ENCODE peak calls at places on chromosomes 2 and 18, in nine cellular contexts. Z is ovary, B is IMR-90, T is right cardiac atrium, C is endodermal cell, K is mesendoderm, G is GM23248, R is tibial artery, P is A549. E is an unnamed sample.

GRCh38 chr2:197011777-197012641 is 85.5 kb upstream of the PGAP1 start:
- DNase-seq in R (no peak), Z (no peak), T (no peak), P (peak; percentile 38), B (peak; percentile 53), G (peak; percentile 67), K (peak; percentile 58), C (no peak), E (no peak)

GRCh38 chr2:197246405-197246804 is 64.2 kb downstream of the ANKRD44 start:
- DNase-seq in T (no peak), Z (no peak), K (no peak), C (no peak), B (no peak), G (no peak), P (no peak), R (no peak), E (no peak)

GRCh38 chr2:239554761-239555565 is 154.1 kb upstream of the HDAC4 start:
- DNase-seq in G (no peak), Z (no peak), C (no peak), K (no peak), T (no peak), R (peak; percentile 42), B (no peak), P (no peak), E (peak; percentile 48)

GRCh38 chr2:188773075-188773474 is 201.1 kb upstream of the COL3A1 start:
- DNase-seq in G (peak; percentile 38), R (no peak), T (no peak), C (no peak), Z (no peak), K (no peak), B (peak; percentile 79), P (no peak), E (no peak)

GRCh38 chr2:65429799-65430514 is 2.4 kb downstream of the SPRED2 start:
- DNase-seq in Z (no peak), C (peak; percentile 55), G (peak; percentile 28), R (no peak), K (no peak), P (no peak), T (peak; percentile 40), B (no peak), E (no peak)

GRCh38 chr18:75227535-75227934 is 16.9 kb downstream of the TSHZ1 start:
- DNase-seq in Z (no peak), C (no peak), P (no peak), G (no peak), T (no peak), K (no peak), R (no peak), B (no peak), E (no peak)

GRCh38 chr2:217555075-217555876 is 447.5 kb downstream of the TNS1 start:
- DNase-seq in P (no peak), R (no peak), C (peak; percentile 77), K (peak; percentile 67), B (no peak), T (peak; percentile 63), G (peak; percentile 52), Z (peak; percentile 73), E (peak; percentile 73)

GRCh38 chr2:162091325-162092007 is 17.5 kb upstream of the DPP4 start:
- DNase-seq in Z (no peak), R (no peak), B (peak; percentile 42), G (peak; percentile 63), P (no peak), T (no peak), K (peak; percentile 72), C (peak; percentile 84), E (no peak)

GRCh38 chr18:3753116-3753515 is 303.1 kb downstream of the TGIF1 start:
- DNase-seq in P (no peak), R (no peak), Z (no peak), B (no peak), K (no peak), G (no peak), T (no peak), C (no peak), E (no peak)

GRCh38 chr2:240390091-240391073 is 45.1 kb upstream of the GPC1 start:
- DNase-seq in G (no peak), K (no peak), B (no peak), Z (peak; percentile 20), R (peak; percentile 56), C (no peak), P (no peak), T (peak; percentile 24), E (peak; percentile 60)

GRCh38 chr2:62727259-62727867 is 21.9 kb downstream of the EHBP1 start:
- DNase-seq in C (no peak), T (no peak), P (no peak), K (no peak), G (no peak), B (no peak), Z (no peak), R (no peak), E (no peak)

GRCh38 chr18:80175451-80176235 is 66.6 kb downstream of the ADNP2 start:
- DNase-seq in P (no peak), G (no peak), B (no peak), R (peak; percentile 51), K (no peak), T (no peak), C (no peak), Z (peak; percentile 25), E (no peak)

GRCh38 chr2:241018051-241018891 is 19.9 kb downstream of the SNED1 start:
- DNase-seq in P (no peak), B (peak; percentile 15), G (peak; percentile 16), Z (peak; percentile 32), K (no peak), T (peak; percentile 35), R (no peak), C (no peak), E (peak; percentile 56)

GRCh38 chr2:235493775-235494715 is at the start of gene AGAP1:
- DNase-seq in G (peak; percentile 92), P (peak; percentile 70), C (peak; percentile 95), R (peak; percentile 95), K (peak; percentile 91), B (peak; percentile 80), Z (peak; percentile 94), T (peak; percentile 97), E (peak; percentile 94)

GRCh38 chr2:31729442-31730092 is 148.8 kb upstream of the SRD5A2 start:
- DNase-seq in P (peak; percentile 13), B (peak; percentile 35), R (no peak), T (no peak), K (peak; percentile 85), G (peak; percentile 69), C (peak; percentile 64), Z (no peak), E (no peak)

GRCh38 chr2:106825161-106825560 is 60.8 kb downstream of the ST6GAL2 start:
- DNase-seq in T (no peak), K (no peak), G (no peak), P (no peak), R (no peak), B (no peak), C (no peak), Z (no peak), E (no peak)

GRCh38 chr2:120905298-120905697 is 169.6 kb downstream of the GLI2 start:
- DNase-seq in C (no peak), G (no peak), Z (no peak), T (no peak), B (no peak), K (no peak), R (no peak), P (no peak), E (no peak)
- H3K27ac ChIP-seq in C (peak overlapping the region; percentile 44), G (no peak overlapping the region), Z (peak overlapping the region; percentile 79), T (no peak overlapping the region), B (no peak overlapping the region), K (no peak overlapping the region), R (peak overlapping the region; percentile 69), P (peak overlapping the region; percentile 39), E (no peak overlapping the region)

GRCh38 chr2:168466834-168467565 is 10.9 kb downstream of the CERS6 start:
- DNase-seq in G (no peak), B (no peak), Z (no peak), R (no peak), P (no peak), K (no peak), T (no peak), C (no peak), E (no peak)

GRCh38 chr2:168466190-168466737 is 10.2 kb downstream of the CERS6 start:
- DNase-seq in C (no peak), R (no peak), B (no peak), P (no peak), Z (no peak), K (no peak), G (no peak), T (no peak), E (no peak)

GRCh38 chr2:168469281-168469988 is 13.4 kb downstream of the CERS6 start:
- DNase-seq in C (no peak), B (no peak), Z (no peak), G (no peak), R (no peak), T (no peak), P (no peak), K (no peak), E (no peak)

GRCh38 chr2:168468354-168468753 is 12.3 kb downstream of the CERS6 start:
- DNase-seq in B (no peak), P (no peak), T (no peak), Z (no peak), K (no peak), C (no peak), G (no peak), R (no peak), E (no peak)

GRCh38 chr2:168467729-168468128 is 11.7 kb downstream of the CERS6 start:
- DNase-seq in P (no peak), T (no peak), G (no peak), C (no peak), R (no peak), K (no peak), B (no peak), Z (no peak), E (no peak)
- H3K4me1 ChIP-seq in P (peaks cover 23% of the 10 kb centered on the region), T (peaks cover 4% of the 10 kb centered on the region), G (no peaks in the 10 kb centered on the region), C (peaks cover 37% of the 10 kb centered on the region), R (peaks cover 4% of the 10 kb centered on the region), K (peaks cover 14% of the 10 kb centered on the region), B (no peaks in the 10 kb centered on the region), Z (peaks cover 10% of the 10 kb centered on the region), E (peaks cover 26% of the 10 kb centered on the region)

DNA sequence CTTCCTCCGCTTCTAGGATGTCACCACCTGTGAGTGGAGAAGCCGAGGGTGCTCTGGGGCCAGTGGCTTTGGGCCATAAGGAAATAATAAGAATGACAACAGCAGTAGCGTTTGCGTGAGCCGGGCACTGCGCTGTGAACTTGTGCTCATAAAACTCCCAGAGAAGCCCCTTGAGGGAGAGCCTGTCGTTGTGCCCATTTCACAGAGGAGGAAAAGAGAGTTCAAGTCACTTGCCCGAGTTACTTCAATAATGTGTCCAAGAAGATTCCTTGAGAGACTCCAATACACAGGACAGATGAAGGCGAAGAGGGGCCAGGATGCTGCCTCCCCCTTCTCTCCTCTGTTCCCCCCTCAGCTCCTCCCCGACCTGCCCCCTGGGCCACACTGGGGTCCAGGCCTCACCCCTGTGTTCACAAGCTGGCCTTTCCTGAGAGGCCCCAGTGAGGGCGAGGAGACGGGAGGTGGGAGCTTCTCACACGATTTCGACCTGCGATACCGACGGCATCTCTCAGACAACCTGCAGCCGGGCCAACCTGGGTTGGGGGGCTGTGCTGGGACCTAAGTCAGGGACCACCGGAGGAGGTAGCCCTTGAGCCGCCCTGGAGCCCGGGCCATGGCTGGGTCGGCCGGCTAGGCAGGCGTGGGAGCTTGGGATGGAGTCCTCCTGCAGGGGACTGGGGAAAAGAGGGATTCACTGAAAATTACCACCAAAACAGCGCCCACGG is 53.5 kb upstream of the UBE2F start:
- DNase-seq in B (no peak), P (no peak), C (no peak), Z (peak; percentile 28), K (no peak), G (no peak), T (no peak), R (peak; percentile 61), E (peak; percentile 48)
- H3K27ac ChIP-seq in B (no peak overlapping the region), P (no peak overlapping the region), C (no peak overlapping the region), Z (no peak overlapping the region), K (no peak overlapping the region), G (no peak overlapping the region), T (no peak overlapping the region), R (peak overlapping the region; percentile 33), E (no peak overlapping the region)

GRCh38 chr2:234308814-234309195 is 188.1 kb downstream of the ARL4C start:
- DNase-seq in P (peak; percentile 58), K (no peak), R (no peak), Z (no peak), C (no peak), T (no peak), G (no peak), B (peak; percentile 85), E (no peak)
- H3K4me1 ChIP-seq in P (peaks cover 58% of the 10 kb centered on the region), K (peaks cover 8% of the 10 kb centered on the region), R (no peaks in the 10 kb centered on the region), Z (no peaks in the 10 kb centered on the region), C (peaks cover 3% of the 10 kb centered on the region), T (peaks cover 2% of the 10 kb centered on the region), G (peaks cover 11% of the 10 kb centered on the region), B (peaks cover 8% of the 10 kb centered on the region), E (no peaks in the 10 kb centered on the region)